ENCODE peak calls at places on chromosomes 11 and 22, in nine cellular contexts. One of them, this sample, is unnamed.

GRCh38 chr22:26568207-26568706 is 21.7 kb downstream of the TPST2 start:
- DNase-seq in activated B cell treated with CpG ODN at 0.5 μM for 24 hours: no peak
- DNase-seq in adipocyte: no peak
- DNase-seq in lower leg skin: peak
- DNase-seq in mesenchymal stem cell: peak
- DNase-seq in head of caudate nucleus: no peak
- DNase-seq in cardiac fibroblast: no peak
- DNase-seq in activated gamma-delta T cell treated with anti-CD3 and anti-CD28 coated beads, Interleukin-2, amount 50 U/mL, for 16 hours: no peak
- DNase-seq in neural progenitor cell: peak
- DNase-seq in this sample: no peak

GRCh38 chr11:2414616-2415015 is 14.1 kb downstream of the TSSC4 start:
- DNase-seq in activated B cell treated with CpG ODN at 0.5 μM for 24 hours: no peak
- DNase-seq in adipocyte: no peak
- DNase-seq in lower leg skin: no peak
- DNase-seq in mesenchymal stem cell: no peak
- DNase-seq in head of caudate nucleus: no peak
- DNase-seq in cardiac fibroblast: no peak
- DNase-seq in activated gamma-delta T cell treated with anti-CD3 and anti-CD28 coated beads, Interleukin-2, amount 50 U/mL, for 16 hours: no peak
- DNase-seq in neural progenitor cell: no peak
- DNase-seq in this sample: no peak

GRCh38 chr11:115665958-115666357 is 161.7 kb upstream of the CADM1 start:
- DNase-seq in activated B cell treated with CpG ODN at 0.5 μM for 24 hours: no peak
- DNase-seq in adipocyte: no peak
- DNase-seq in lower leg skin: no peak
- DNase-seq in mesenchymal stem cell: peak
- DNase-seq in head of caudate nucleus: no peak
- DNase-seq in cardiac fibroblast: no peak
- DNase-seq in activated gamma-delta T cell treated with anti-CD3 and anti-CD28 coated beads, Interleukin-2, amount 50 U/mL, for 16 hours: no peak
- DNase-seq in neural progenitor cell: no peak
- DNase-seq in this sample: no peak

GRCh38 chr22:36069368-36069767 is 40.7 kb upstream of the RBFOX2 start:
- DNase-seq in activated B cell treated with CpG ODN at 0.5 μM for 24 hours: no peak
- DNase-seq in adipocyte: no peak
- DNase-seq in lower leg skin: no peak
- DNase-seq in mesenchymal stem cell: no peak
- DNase-seq in head of caudate nucleus: no peak
- DNase-seq in cardiac fibroblast: no peak
- DNase-seq in activated gamma-delta T cell treated with anti-CD3 and anti-CD28 coated beads, Interleukin-2, amount 50 U/mL, for 16 hours: no peak
- DNase-seq in neural progenitor cell: no peak
- DNase-seq in this sample: no peak

GRCh38 chr22:49951986-49952896 is 8.3 kb upstream of the PIM3 start:
- DNase-seq in activated B cell treated with CpG ODN at 0.5 μM for 24 hours: no peak
- DNase-seq in adipocyte: peak
- DNase-seq in lower leg skin: no peak
- DNase-seq in mesenchymal stem cell: peak
- DNase-seq in head of caudate nucleus: no peak
- DNase-seq in cardiac fibroblast: peak
- DNase-seq in activated gamma-delta T cell treated with anti-CD3 and anti-CD28 coated beads, Interleukin-2, amount 50 U/mL, for 16 hours: no peak
- DNase-seq in neural progenitor cell: no peak
- DNase-seq in this sample: no peak

GRCh38 chr11:46391186-46391577 is 394 bp downstream of the CHRM4 start:
- DNase-seq in activated B cell treated with CpG ODN at 0.5 μM for 24 hours: no peak
- DNase-seq in adipocyte: no peak
- DNase-seq in lower leg skin: no peak
- DNase-seq in mesenchymal stem cell: no peak
- DNase-seq in head of caudate nucleus: no peak
- DNase-seq in cardiac fibroblast: no peak
- DNase-seq in activated gamma-delta T cell treated with anti-CD3 and anti-CD28 coated beads, Interleukin-2, amount 50 U/mL, for 16 hours: no peak
- DNase-seq in neural progenitor cell: no peak
- DNase-seq in this sample: no peak

GRCh38 chr22:50544746-50545253 is 899 bp upstream of the KLHDC7B start:
- DNase-seq in activated B cell treated with CpG ODN at 0.5 μM for 24 hours: no peak
- DNase-seq in adipocyte: no peak
- DNase-seq in lower leg skin: peak
- DNase-seq in mesenchymal stem cell: no peak
- DNase-seq in head of caudate nucleus: no peak
- DNase-seq in cardiac fibroblast: no peak
- DNase-seq in activated gamma-delta T cell treated with anti-CD3 and anti-CD28 coated beads, Interleukin-2, amount 50 U/mL, for 16 hours: no peak
- DNase-seq in neural progenitor cell: no peak
- DNase-seq in this sample: no peak

GRCh38 chr11:126431401-126432064 is 76.0 kb downstream of the ST3GAL4 start:
- DNase-seq in activated B cell treated with CpG ODN at 0.5 μM for 24 hours: no peak
- DNase-seq in adipocyte: peak
- DNase-seq in lower leg skin: peak
- DNase-seq in mesenchymal stem cell: peak
- DNase-seq in head of caudate nucleus: no peak
- DNase-seq in cardiac fibroblast: peak
- DNase-seq in activated gamma-delta T cell treated with anti-CD3 and anti-CD28 coated beads, Interleukin-2, amount 50 U/mL, for 16 hours: no peak
- DNase-seq in neural progenitor cell: no peak
- DNase-seq in this sample: no peak

GRCh38 chr11:86666193-86666592 is 6.2 kb downstream of the ME3 start:
- DNase-seq in activated B cell treated with CpG ODN at 0.5 μM for 24 hours: no peak
- DNase-seq in adipocyte: no peak
- DNase-seq in lower leg skin: no peak
- DNase-seq in mesenchymal stem cell: no peak
- DNase-seq in head of caudate nucleus: no peak
- DNase-seq in cardiac fibroblast: no peak
- DNase-seq in activated gamma-delta T cell treated with anti-CD3 and anti-CD28 coated beads, Interleukin-2, amount 50 U/mL, for 16 hours: no peak
- DNase-seq in neural progenitor cell: no peak
- DNase-seq in this sample: no peak

GRCh38 chr11:118918686-118919280 is 6.9 kb downstream of the BCL9L start:
- DNase-seq in activated B cell treated with CpG ODN at 0.5 μM for 24 hours: no peak
- DNase-seq in adipocyte: peak
- DNase-seq in lower leg skin: peak
- DNase-seq in mesenchymal stem cell: no peak
- DNase-seq in head of caudate nucleus: no peak
- DNase-seq in cardiac fibroblast: peak
- DNase-seq in activated gamma-delta T cell treated with anti-CD3 and anti-CD28 coated beads, Interleukin-2, amount 50 U/mL, for 16 hours: no peak
- DNase-seq in neural progenitor cell: no peak
- DNase-seq in this sample: no peak